ENCODE peak calls at places on chromosome 17, in five cellular contexts. G, H, Y, W and X are unnamed samples.
A peak's percentile ranks its signal among the peaks of the same experiment; 100 is the strongest.

GRCh38 chr17:56629450-56630187 is 36.1 kb downstream of the NOG start:
- DNase-seq in G (peak; percentile 56), H (no peak), Y (no peak), W (no peak), X (no peak)

GRCh38 chr17:48751172-48751571 is 22.6 kb upstream of the HOXB13 start:
- DNase-seq in G (no peak), H (no peak), Y (no peak), W (no peak), X (no peak)

GRCh38 chr17:64736804-64737492 is 74.8 kb upstream of the SMURF2 start:
- DNase-seq in G (peak; percentile 67), H (no peak), Y (no peak), W (peak; percentile 61), X (peak; percentile 45)

GRCh38 chr17:48011405-48012150 is 26.0 kb downstream of the COPZ2 start:
- DNase-seq in G (peak; percentile 66), H (no peak), Y (no peak), W (peak; percentile 44), X (no peak)

GRCh38 chr17:64384253-64385186 is 6.1 kb downstream of the PECAM1 start:
- DNase-seq in G (peak; percentile 30), H (peak; percentile 15), Y (no peak), W (no peak), X (no peak)

GRCh38 chr17:71023631-71024030 is 854.3 kb downstream of the KCNJ2 start:
- DNase-seq in G (no peak), H (no peak), Y (no peak), W (no peak), X (no peak)

GRCh38 chr17:18004345-18004744 is 31.7 kb downstream of the DRC3 start:
- DNase-seq in G (no peak), H (no peak), Y (no peak), W (no peak), X (no peak)

GRCh38 chr17:82893779-82894178 is 54.0 kb upstream of the ZNF750 start:
- DNase-seq in G (peak; percentile 24), H (no peak), Y (no peak), W (no peak), X (no peak)

GRCh38 chr17:50396261-50397110 is 837 bp downstream of the LRRC59 start:
- DNase-seq in G (peak; percentile 64), H (no peak), Y (no peak), W (no peak), X (peak; percentile 85)

GRCh38 chr17:1645207-1646171 is at the start of gene SCARF1:
- DNase-seq in G (no peak), H (no peak), Y (no peak), W (no peak), X (peak; percentile 53)

GRCh38 chr17:73976676-73977521 is 226.6 kb upstream of the RPL38 start:
- DNase-seq in G (no peak), H (no peak), Y (no peak), W (no peak), X (no peak)

GRCh38 chr17:15262291-15263205 is 2.6 kb downstream of the PMP22 start:
- DNase-seq in G (peak; percentile 93), H (no peak), Y (peak; percentile 76), W (no peak), X (peak; percentile 48)

GRCh38 chr17:37300683-37301082 is 75.1 kb upstream of the C17orf78 start:
- DNase-seq in G (no peak), H (no peak), Y (no peak), W (no peak), X (no peak)

GRCh38 chr17:10620823-10621222 is 36.3 kb downstream of the MYH3 start:
- DNase-seq in G (no peak), H (no peak), Y (no peak), W (no peak), X (no peak)

GRCh38 chr17:40341808-40342574 is 22.5 kb downstream of the GJD3 start:
- DNase-seq in G (peak; percentile 72), H (no peak), Y (peak; percentile 70), W (peak; percentile 39), X (peak; percentile 84)

GRCh38 chr17:81651692-81652091 is 4.7 kb downstream of the PDE6G start:
- DNase-seq in G (peak; percentile 96), H (no peak), Y (no peak), W (no peak), X (no peak)

GRCh38 chr17:15468142-15468541 is 721 bp upstream of the CDRT4 start:
- DNase-seq in G (no peak), H (no peak), Y (no peak), W (no peak), X (no peak)

GRCh38 chr17:381941-382643 is 29.5 kb upstream of the RPH3AL start:
- DNase-seq in G (no peak), H (no peak), Y (no peak), W (no peak), X (no peak)

GRCh38 chr17:27620721-27621120 is 10.3 kb upstream of the LGALS9 start:
- DNase-seq in G (no peak), H (no peak), Y (no peak), W (no peak), X (no peak)

GRCh38 chr17:19763416-19763815 is 15.3 kb upstream of the ALDH3A1 start:
- DNase-seq in G (no peak), H (no peak), Y (no peak), W (no peak), X (no peak)

GRCh38 chr17:42989726-42990652 is 8.2 kb upstream of the RPL27 start:
- DNase-seq in G (peak; percentile 87), H (no peak), Y (no peak), W (no peak), X (no peak)

GRCh38 chr17:74361613-74362391 is at the start of gene BTBD17:
- DNase-seq in G (peak; percentile 4), H (no peak), Y (peak; percentile 71), W (peak; percentile 38), X (peak; percentile 40)

GRCh38 chr17:35879748-35880654 is at the start of gene CCL5:
- DNase-seq in G (no peak), H (no peak), Y (no peak), W (peak; percentile 53), X (no peak)

GRCh38 chr17:50055055-50055425 is 870 bp upstream of the ITGA3 start:
- DNase-seq in G (peak; percentile 50), H (no peak), Y (peak; percentile 15), W (peak; percentile 17), X (peak; percentile 85)

GRCh38 chr17:60439501-60439900 is 17.2 kb downstream of the CHCT1 start:
- DNase-seq in G (peak; percentile 52), H (no peak), Y (no peak), W (no peak), X (no peak)

GRCh38 chr17:29069526-29070041 is 26.6 kb downstream of the PIPOX start:
- DNase-seq in G (peak; percentile 61), H (no peak), Y (no peak), W (no peak), X (no peak)

GRCh38 chr17:48722201-48722907 is at the start of gene PRAC1:
- DNase-seq in G (no peak), H (no peak), Y (no peak), W (no peak), X (no peak)

GRCh38 chr17:2190014-2190413 is 113.6 kb downstream of the SMG6 start:
- DNase-seq in G (peak; percentile 75), H (no peak), Y (no peak), W (no peak), X (no peak)

GRCh38 chr17:76153640-76154039 is 12.6 kb upstream of the FOXJ1 start:
- DNase-seq in G (peak; percentile 51), H (no peak), Y (no peak), W (no peak), X (no peak)

GRCh38 chr17:75032896-75033294 is 13.9 kb downstream of the ATP5PD start:
- DNase-seq in G (peak; percentile 48), H (no peak), Y (no peak), W (no peak), X (no peak)

GRCh38 chr17:61809816-61810392 is 53.4 kb downstream of the BRIP1 start:
- DNase-seq in G (peak; percentile 69), H (no peak), Y (no peak), W (no peak), X (no peak)

GRCh38 chr17:37107406-37108083 is 158.8 kb downstream of the AATF start:
- DNase-seq in G (peak; percentile 7), H (no peak), Y (peak; percentile 69), W (no peak), X (peak; percentile 76)